ENCODE peak calls at places on chromosomes 4 and X, in five cellular contexts. C, L, F, W and A are unnamed samples. For H3K4me1, the result is how much of the 10 kb centered on the place peaks cover.

GRCh38 chr4:89754531-89754930 is 82.4 kb downstream of the SNCA start:
- DNase-seq in C (no peak), L (peak), F (no peak), W (no peak), A (no peak)

GRCh38 chrX:153477039-153477438 is 6.7 kb upstream of the HAUS7 start:
- DNase-seq in C (no peak), L (peak), F (no peak), W (peak), A (peak)

GRCh38 chr4:149347139-149347538 is 468.5 kb downstream of the IQCM start:
- DNase-seq in C (no peak), L (peak), F (no peak), W (no peak), A (no peak)

GRCh38 chr4:124936427-124936826 is 223.9 kb upstream of the ANKRD50 start:
- DNase-seq in C (no peak), L (peak), F (no peak), W (no peak), A (no peak)

GRCh38 chr4:177367336-177367735 is 57.7 kb downstream of the NEIL3 start:
- DNase-seq in C (no peak), L (peak), F (peak), W (no peak), A (peak)

GRCh38 chrX:16022580-16023170 is 100.7 kb upstream of the GRPR start:
- DNase-seq in C (peak), L (peak), F (peak), W (no peak), A (no peak)

GRCh38 chr4:127212701-127213100 is 420.1 kb upstream of the INTU start:
- DNase-seq in C (no peak), L (no peak), F (no peak), W (no peak), A (no peak)

GRCh38 chrX:24391843-24392242 is 31.4 kb downstream of the SUPT20HL1 start:
- DNase-seq in C (no peak), L (no peak), F (no peak), W (no peak), A (no peak)

GRCh38 chr4:80138556-80139538 is 58.5 kb upstream of the PRDM8 start:
- DNase-seq in C (no peak), L (peak), F (peak), W (no peak), A (no peak)

GRCh38 chr4:70533791-70534190 is 15.4 kb downstream of the AMTN start:
- DNase-seq in C (no peak), L (no peak), F (no peak), W (no peak), A (no peak)

GRCh38 chr4:478373-478772 is 20.6 kb downstream of the ZNF721 start:
- DNase-seq in C (no peak), L (peak), F (peak), W (no peak), A (no peak)

GRCh38 chr4:121788896-121789295 is 12.2 kb upstream of the EXOSC9 start:
- DNase-seq in C (no peak), L (peak), F (no peak), W (no peak), A (no peak)

GRCh38 chr4:165385124-165385523 is 6.3 kb downstream of the CPE start:
- DNase-seq in C (no peak), L (no peak), F (no peak), W (no peak), A (no peak)

GRCh38 chr4:165600959-165601674 is 222.3 kb downstream of the CPE start:
- DNase-seq in C (no peak), L (no peak), F (no peak), W (no peak), A (no peak)

GRCh38 chr4:52670121-52670520 is 11.0 kb upstream of the USP46 start:
- DNase-seq in C (no peak), L (no peak), F (no peak), W (no peak), A (no peak)

GRCh38 chr4:4424499-4425115 is 37.7 kb downstream of the NSG1 start:
- DNase-seq in C (no peak), L (no peak), F (no peak), W (no peak), A (no peak)

GRCh38 chrX:136063340-136064079 is 78.3 kb downstream of the SLC9A6 start:
- DNase-seq in C (no peak), L (peak), F (peak), W (no peak), A (no peak)

GRCh38 chrX:70464051-70464450 is 19.4 kb downstream of the DLG3 start:
- DNase-seq in C (no peak), L (no peak), F (no peak), W (no peak), A (no peak)

GRCh38 chr4:183132081-183132480 is 33.0 kb downstream of the WWC2 start:
- DNase-seq in C (no peak), L (no peak), F (no peak), W (no peak), A (no peak)

GRCh38 chr4:55510685-55511084 is 36.0 kb downstream of the CLOCK start:
- DNase-seq in C (no peak), L (no peak), F (no peak), W (no peak), A (no peak)

GRCh38 chrX:40016702-40017101 is 81.1 kb downstream of the BCOR start:
- DNase-seq in C (no peak), L (no peak), F (no peak), W (no peak), A (no peak)

GRCh38 chr4:105291920-105292319 is 145.2 kb downstream of the TET2 start:
- DNase-seq in C (no peak), L (no peak), F (no peak), W (peak), A (no peak)

GRCh38 chrX:38313190-38313589 is 14.1 kb downstream of the RPGR start:
- DNase-seq in C (no peak), L (peak), F (peak), W (no peak), A (no peak)

GRCh38 chr4:20463176-20463430 is 211.4 kb downstream of the SLIT2 start:
- DNase-seq in C (no peak), L (no peak), F (no peak), W (no peak), A (no peak)

GRCh38 chrX:3262906-3263305 is 83.5 kb downstream of the MXRA5 start:
- DNase-seq in C (peak), L (peak), F (peak), W (peak), A (no peak)

GRCh38 chr4:111556141-111556781 is 589.0 kb upstream of the FAM241A start:
- DNase-seq in C (no peak), L (peak), F (no peak), W (no peak), A (no peak)

GRCh38 chrX:118730500-118731247 is 3.3 kb downstream of the IL13RA1 start:
- DNase-seq in C (no peak), L (peak), F (peak), W (no peak), A (no peak)

DNA sequence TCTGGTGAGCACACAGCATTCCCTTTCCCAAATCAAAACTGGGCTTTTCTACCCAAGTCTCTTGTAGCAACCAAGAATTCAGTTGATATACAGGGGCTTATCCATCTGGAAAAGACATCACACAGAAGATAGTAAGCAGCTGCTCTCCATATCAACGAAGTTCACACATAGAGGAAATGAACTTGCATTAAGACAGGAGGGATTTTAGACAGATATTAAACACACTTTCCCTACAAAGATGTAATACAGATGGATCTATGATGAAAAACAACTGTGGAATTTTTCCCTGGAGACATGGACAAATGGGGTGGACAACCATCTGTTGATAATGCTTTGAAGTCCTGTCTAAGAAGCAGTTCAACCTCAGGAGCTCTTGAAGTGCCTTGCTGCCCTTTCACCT is 9.8 kb upstream of the PDE5A start:
- DNase-seq in C (no peak), L (no peak), F (no peak), W (no peak), A (no peak)
- TF ChIP-seq EZH2phosphoT487 in C (no peak), L (no peak), F (no peak), W (no peak), A (no peak)

GRCh38 chrX:7120578-7121219 is 26.8 kb upstream of the STS start:
- DNase-seq in C (no peak), L (peak), F (peak), W (peak), A (no peak)

GRCh38 chrX:7119927-7120577 is 27.5 kb upstream of the STS start:
- DNase-seq in C (no peak), L (no peak), F (no peak), W (no peak), A (no peak)

GRCh38 chrX:7115557-7115956 is 32.0 kb upstream of the STS start:
- DNase-seq in C (no peak), L (no peak), F (no peak), W (no peak), A (no peak)

GRCh38 chrX:7116081-7116480 is 31.4 kb upstream of the STS start:
- DNase-seq in C (no peak), L (no peak), F (no peak), W (no peak), A (no peak)

GRCh38 chrX:7117587-7117986 is 29.9 kb upstream of the STS start:
- DNase-seq in C (no peak), L (no peak), F (no peak), W (no peak), A (peak)
- H3K4me3 ChIP-seq in C (no peak), L (no peak), F (no peak), W (no peak), A (no peak)

GRCh38 chr4:24192018-24192641 is 302.3 kb upstream of the PPARGC1A start:
- DNase-seq in C (no peak), L (no peak), F (no peak), W (no peak), A (no peak)
- H3K4me1 ChIP-seq in C (under half), L (under half), F (under half), W (under half), A (under half)

GRCh38 chrX:56974408-56974807 is 20.9 kb downstream of the SPIN3 start:
- DNase-seq in C (no peak), L (no peak), F (peak), W (no peak), A (no peak)

GRCh38 chrX:56975611-56976010 is 19.7 kb downstream of the SPIN3 start:
- DNase-seq in C (no peak), L (peak), F (no peak), W (no peak), A (no peak)

GRCh38 chrX:56978172-56978571 is 17.2 kb downstream of the SPIN3 start:
- DNase-seq in C (peak), L (peak), F (peak), W (peak), A (peak)
- TF ChIP-seq EZH2phosphoT487 in C (no peak), L (no peak), F (no peak), W (no peak), A (no peak)

GRCh38 chrX:47936940-47937317 is 66.9 kb downstream of the ZNF182 start:
- DNase-seq in C (no peak), L (no peak), F (no peak), W (no peak), A (no peak)
- H3K4me3 ChIP-seq in C (no peak), L (no peak), F (no peak), W (peak), A (peak)

GRCh38 chr4:41141910-41142309 is 72.4 kb downstream of the APBB2 start:
- DNase-seq in C (no peak), L (peak), F (peak), W (no peak), A (no peak)
- H3K4me1 ChIP-seq in C (half or more), L (half or more), F (under half), W (under half), A (under half)

GRCh38 chrX:97046861-97047260 is 163.2 kb downstream of the RPA4 start:
- DNase-seq in C (no peak), L (no peak), F (no peak), W (no peak), A (no peak)

GRCh38 chrX:97045470-97045869 is 161.8 kb downstream of the RPA4 start:
- DNase-seq in C (no peak), L (peak), F (no peak), W (no peak), A (no peak)

GRCh38 chrX:97050413-97050812 is 166.7 kb downstream of the RPA4 start:
- DNase-seq in C (no peak), L (peak), F (no peak), W (no peak), A (no peak)
- TF ChIP-seq EZH2phosphoT487 in C (no peak), L (no peak), F (no peak), W (no peak), A (no peak)